ENCODE peak calls at places on chromosome 22, in ten cellular contexts. Y is colonic mucosa; W is non-pigmented ciliary epithelial cell; E is stimulated activated CD8-positive, alpha-beta memory T cell treated with anti-CD3 and anti-CD28 coated beads, Interleukin-7, amount 100 ng/mL, for 24 hours; F is stimulated activated CD4-positive, alpha-beta T cell treated with anti-CD3 and anti-CD28 coated beads, Interleukin-4, amount 100 ng/mL, for 4 hours; Z is choroid plexus epithelial cell; X is GM23248; J is ELF-1; T is NCI-H526 treated with DMSO at 0.1 percent for 48 hours; K is HFF-Myc. O is an unnamed sample.

GRCh38 chr22:37229012-37229804 is 14.9 kb downstream of the RAC2 start:
- DNase-seq in F (no peak), X (peak), Y (no peak), Z (peak), J (no peak), K (peak), W (peak), T (no peak), E (no peak), O (no peak)

GRCh38 chr22:19869497-19870152 is 15.0 kb upstream of the GNB1L start:
- DNase-seq in X (no peak), Y (peak), K (no peak), F (no peak), E (no peak), W (no peak), Z (no peak), J (peak), T (no peak), O (no peak)

GRCh38 chr22:30013201-30013600 is 67.1 kb upstream of the HORMAD2 start:
- DNase-seq in J (no peak), Y (no peak), Z (no peak), X (no peak), F (no peak), E (no peak), W (no peak), K (no peak), T (no peak), O (no peak)

GRCh38 chr22:39492186-39492585 is 9.9 kb upstream of the MIEF1 start:
- DNase-seq in F (no peak), Y (no peak), E (no peak), Z (no peak), K (no peak), W (no peak), T (no peak), J (no peak), X (no peak), O (no peak)

GRCh38 chr22:47574551-47574950 is 812.1 kb downstream of the TBC1D22A start:
- DNase-seq in T (no peak), K (no peak), E (no peak), J (no peak), W (no peak), Z (no peak), F (no peak), X (no peak), Y (no peak), O (no peak)

GRCh38 chr22:49724030-49724892 is 103.4 kb downstream of the BRD1 start:
- DNase-seq in J (peak), F (peak), W (no peak), Y (no peak), X (no peak), T (no peak), E (no peak), Z (no peak), K (no peak), O (no peak)

GRCh38 chr22:23287136-23288095 is 107.1 kb downstream of the BCR start:
- DNase-seq in E (no peak), F (no peak), K (no peak), T (no peak), W (no peak), J (no peak), X (no peak), Y (no peak), Z (no peak), O (no peak)

GRCh38 chr22:35498026-35498425 is 42.6 kb upstream of the RASD2 start:
- DNase-seq in T (no peak), F (no peak), E (no peak), K (no peak), Y (no peak), X (no peak), W (no peak), Z (no peak), J (peak), O (no peak)

GRCh38 chr22:39144101-39144815 is 8.2 kb downstream of the CBX7 start:
- DNase-seq in Z (peak), W (no peak), F (peak), E (no peak), K (no peak), X (peak), T (no peak), Y (peak), J (peak), O (no peak)

GRCh38 chr22:44453441-44454112 is 44.5 kb downstream of the RTL6 start:
- DNase-seq in E (no peak), Z (no peak), Y (peak), K (peak), F (no peak), J (no peak), T (no peak), W (no peak), X (no peak), O (no peak)

GRCh38 chr22:24435861-24436351 is 8.5 kb downstream of the ADORA2A start:
- DNase-seq in J (no peak), F (no peak), Z (peak), E (no peak), T (no peak), W (no peak), K (no peak), Y (no peak), X (peak), O (no peak)

GRCh38 chr22:41290262-41291221 is 4.6 kb upstream of the RANGAP1 start:
- DNase-seq in E (no peak), F (no peak), J (peak), Y (no peak), T (no peak), X (peak), W (peak), K (peak), Z (peak), O (no peak)

GRCh38 chr22:50311606-50312351 is 4.3 kb upstream of the PLXNB2 start:
- DNase-seq in E (no peak), Z (no peak), W (no peak), Y (no peak), X (no peak), K (no peak), T (no peak), F (no peak), J (no peak), O (no peak)

GRCh38 chr22:43179151-43179910 is 7.6 kb downstream of the TTLL12 start:
- DNase-seq in Z (no peak), E (no peak), X (no peak), K (no peak), Y (no peak), T (no peak), F (no peak), W (no peak), J (no peak), O (no peak)

GRCh38 chr22:42797021-42797420 is 60.1 kb downstream of the ARFGAP3 start:
- DNase-seq in K (no peak), W (no peak), Z (peak), T (no peak), J (no peak), E (no peak), X (no peak), Y (no peak), F (no peak), O (no peak)

GRCh38 chr22:29479417-29480261 is at the start of gene NEFH:
- DNase-seq in J (peak), T (peak), W (no peak), E (no peak), X (no peak), Z (no peak), Y (no peak), K (no peak), F (no peak), O (no peak)

GRCh38 chr22:25736378-25737011 is 5.5 kb upstream of the MYO18B start:
- DNase-seq in Y (no peak), F (no peak), X (no peak), J (no peak), W (no peak), Z (no peak), E (no peak), K (no peak), T (no peak), O (no peak)

O was measured in iPS DF 19.7.